ENCODE peak calls at places on chromosome 17, in nine cellular contexts. Y, S, O, A, D, P, H, X and R are unnamed samples. For H3K4me1, the result is how much of the 10 kb centered on the place peaks cover.

GRCh38 chr17:19384723-19385391 is 2.1 kb downstream of the MFAP4 start:
- DNase-seq in Y (peak), S (peak), O (peak), A (no peak), D (no peak), P (peak), H (no peak), X (peak), R (peak)

GRCh38 chr17:37399404-37399803 is 7.2 kb downstream of the ACACA start:
- DNase-seq in Y (no peak), S (no peak), O (no peak), A (no peak), D (no peak), P (no peak), H (no peak), X (no peak), R (no peak)

GRCh38 chr17:12256380-12256995 is 235.8 kb downstream of the MAP2K4 start:
- DNase-seq in Y (peak), S (no peak), O (peak), A (no peak), D (peak), P (peak), H (peak), X (no peak), R (peak)

GRCh38 chr17:78361227-78361683 is 1.4 kb upstream of the SOCS3 start:
- DNase-seq in Y (no peak), S (no peak), O (no peak), A (no peak), D (no peak), P (no peak), H (no peak), X (no peak), R (peak)

GRCh38 chr17:34542700-34543336 is 36.6 kb upstream of the TMEM132E start:
- DNase-seq in Y (peak), S (no peak), O (peak), A (peak), D (no peak), P (peak), H (peak), X (no peak), R (no peak)

GRCh38 chr17:68777243-68777855 is 176.2 kb upstream of the FAM20A start:
- DNase-seq in Y (peak), S (peak), O (peak), A (no peak), D (peak), P (peak), H (peak), X (peak), R (peak)

GRCh38 chr17:57436565-57436964 is 180.2 kb downstream of the MSI2 start:
- DNase-seq in Y (no peak), S (no peak), O (no peak), A (no peak), D (no peak), P (no peak), H (no peak), X (no peak), R (no peak)

GRCh38 chr17:73313526-73314127 is 1.8 kb upstream of the CDC42EP4 start:
- DNase-seq in Y (no peak), S (no peak), O (peak), A (no peak), D (peak), P (no peak), H (no peak), X (no peak), R (no peak)

GRCh38 chr17:45906237-45906636 is 11.9 kb downstream of the MAPT start:
- DNase-seq in Y (no peak), S (no peak), O (no peak), A (no peak), D (no peak), P (no peak), H (no peak), X (no peak), R (no peak)

GRCh38 chr17:20267459-20267842 is 199.9 kb downstream of the LGALS9B start:
- DNase-seq in Y (no peak), S (no peak), O (peak), A (peak), D (no peak), P (no peak), H (no peak), X (no peak), R (no peak)

GRCh38 chr17:62724398-62725146 is 83.5 kb downstream of the MARCHF10 start:
- DNase-seq in Y (peak), S (no peak), O (no peak), A (peak), D (no peak), P (no peak), H (no peak), X (no peak), R (no peak)

GRCh38 chr17:74212262-74212912 is 984 bp upstream of the TTYH2 start:
- DNase-seq in Y (peak), S (peak), O (no peak), A (peak), D (peak), P (peak), H (no peak), X (no peak), R (peak)

GRCh38 chr17:57408064-57408811 is 151.9 kb downstream of the MSI2 start:
- DNase-seq in Y (no peak), S (no peak), O (no peak), A (no peak), D (peak), P (no peak), H (no peak), X (no peak), R (no peak)

GRCh38 chr17:50205931-50206505 is 4.6 kb upstream of the COL1A1 start:
- DNase-seq in Y (peak), S (no peak), O (no peak), A (no peak), D (no peak), P (no peak), H (no peak), X (peak), R (peak)

GRCh38 chr17:19248149-19248922 is 11.2 kb downstream of the EPN2 start:
- DNase-seq in Y (no peak), S (no peak), O (no peak), A (no peak), D (no peak), P (no peak), H (no peak), X (no peak), R (peak)

GRCh38 chr17:42494673-42495072 is 36.0 kb downstream of the ATP6V0A1 start:
- DNase-seq in Y (peak), S (no peak), O (no peak), A (no peak), D (no peak), P (no peak), H (no peak), X (no peak), R (no peak)

GRCh38 chr17:71632328-71632727 is 488.5 kb upstream of the SOX9 start:
- DNase-seq in Y (peak), S (no peak), O (no peak), A (no peak), D (no peak), P (no peak), H (no peak), X (no peak), R (peak)

GRCh38 chr17:3802461-3803307 is 1.7 kb upstream of the ITGAE start:
- DNase-seq in Y (peak), S (no peak), O (peak), A (no peak), D (no peak), P (peak), H (no peak), X (no peak), R (peak)

GRCh38 chr17:76414334-76415295 is 30.2 kb downstream of the SPHK1 start:
- DNase-seq in Y (peak), S (peak), O (peak), A (no peak), D (no peak), P (peak), H (no peak), X (peak), R (peak)

GRCh38 chr17:66347661-66348604 is 45.5 kb downstream of the PRKCA start:
- DNase-seq in Y (peak), S (no peak), O (peak), A (no peak), D (no peak), P (no peak), H (no peak), X (no peak), R (no peak)

GRCh38 chr17:29246638-29247037 is at the start of gene CRYBA1:
- DNase-seq in Y (no peak), S (no peak), O (no peak), A (no peak), D (no peak), P (no peak), H (no peak), X (no peak), R (peak)

GRCh38 chr17:20154601-20155000 is 145.4 kb downstream of the SPECC1 start:
- DNase-seq in Y (no peak), S (no peak), O (no peak), A (no peak), D (no peak), P (no peak), H (no peak), X (no peak), R (no peak)

GRCh38 chr17:78722101-78722761 is 59.8 kb downstream of the CYTH1 start:
- DNase-seq in Y (no peak), S (peak), O (no peak), A (no peak), D (no peak), P (no peak), H (no peak), X (no peak), R (no peak)

GRCh38 chr17:45136846-45137560 is 1.5 kb downstream of the ACBD4 start:
- DNase-seq in Y (no peak), S (peak), O (no peak), A (no peak), D (no peak), P (no peak), H (no peak), X (no peak), R (peak)

GRCh38 chr17:73641779-73642580 is 2.3 kb downstream of the SDK2 start:
- DNase-seq in Y (no peak), S (no peak), O (no peak), A (no peak), D (no peak), P (no peak), H (no peak), X (no peak), R (no peak)

GRCh38 chr17:7550359-7550758 is 1.5 kb downstream of the TNFSF12 start:
- DNase-seq in Y (no peak), S (no peak), O (no peak), A (no peak), D (no peak), P (no peak), H (no peak), X (no peak), R (no peak)

GRCh38 chr17:35790826-35791225 is 4.6 kb downstream of the MMP28 start:
- DNase-seq in Y (no peak), S (no peak), O (no peak), A (no peak), D (no peak), P (no peak), H (no peak), X (no peak), R (no peak)

GRCh38 chr17:68377771-68378201 is 79.5 kb downstream of the WIPI1 start:
- DNase-seq in Y (no peak), S (no peak), O (no peak), A (no peak), D (no peak), P (no peak), H (no peak), X (no peak), R (no peak)

GRCh38 chr17:49746791-49747490 is 17.0 kb downstream of the FAM117A start:
- DNase-seq in Y (no peak), S (no peak), O (no peak), A (no peak), D (no peak), P (no peak), H (no peak), X (no peak), R (no peak)

GRCh38 chr17:50840311-50840851 is 5.0 kb downstream of the WFIKKN2 start:
- DNase-seq in Y (no peak), S (no peak), O (no peak), A (no peak), D (no peak), P (no peak), H (no peak), X (peak), R (peak)

GRCh38 chr17:63124958-63125357 is 158.9 kb downstream of the TANC2 start:
- DNase-seq in Y (no peak), S (no peak), O (no peak), A (no peak), D (no peak), P (no peak), H (no peak), X (no peak), R (no peak)

GRCh38 chr17:20852541-20853370 is 190.1 kb downstream of the USP22 start:
- DNase-seq in Y (peak), S (peak), O (peak), A (no peak), D (peak), P (no peak), H (no peak), X (peak), R (no peak)

GRCh38 chr17:63927464-63928171 is 4.5 kb downstream of the CD79B start:
- DNase-seq in Y (no peak), S (no peak), O (no peak), A (no peak), D (no peak), P (no peak), H (no peak), X (no peak), R (peak)

GRCh38 chr17:82332669-82333278 is 792 bp downstream of the SECTM1 start:
- DNase-seq in Y (peak), S (peak), O (peak), A (no peak), D (no peak), P (peak), H (peak), X (no peak), R (peak)

GRCh38 chr17:29091591-29092291 is 48.8 kb downstream of the PIPOX start:
- DNase-seq in Y (no peak), S (no peak), O (no peak), A (no peak), D (no peak), P (no peak), H (no peak), X (no peak), R (no peak)

GRCh38 chr17:55157165-55157564 is 107.6 kb upstream of the HLF start:
- DNase-seq in Y (peak), S (no peak), O (peak), A (no peak), D (peak), P (peak), H (no peak), X (no peak), R (no peak)

DNA sequence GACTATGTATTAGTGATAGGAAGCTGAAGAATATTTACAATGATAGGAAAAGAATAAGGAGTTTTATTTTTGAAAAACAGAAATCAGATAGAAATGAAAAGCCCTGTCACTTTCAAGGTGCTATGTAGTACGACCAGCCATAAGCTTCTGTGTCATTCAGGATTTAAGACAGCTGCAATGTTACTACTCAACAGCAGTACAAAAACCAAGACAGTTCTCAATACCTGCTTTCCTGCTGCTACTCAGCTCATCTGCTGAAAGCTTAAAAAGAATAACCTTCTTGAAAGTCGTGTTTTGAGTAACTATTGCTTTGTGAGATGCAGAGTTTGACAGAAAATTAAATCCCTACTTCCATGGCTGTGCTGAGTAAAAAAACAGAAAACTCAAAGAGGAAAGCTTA is 8.7 kb downstream of the GRB2 start:
- DNase-seq in Y (no peak), S (no peak), O (no peak), A (no peak), D (no peak), P (no peak), H (no peak), X (no peak), R (no peak)
- H3K4me3 ChIP-seq in Y (no peak), S (no peak), O (no peak), A (no peak), D (no peak), P (no peak), H (no peak), X (no peak), R (no peak)

DNA sequence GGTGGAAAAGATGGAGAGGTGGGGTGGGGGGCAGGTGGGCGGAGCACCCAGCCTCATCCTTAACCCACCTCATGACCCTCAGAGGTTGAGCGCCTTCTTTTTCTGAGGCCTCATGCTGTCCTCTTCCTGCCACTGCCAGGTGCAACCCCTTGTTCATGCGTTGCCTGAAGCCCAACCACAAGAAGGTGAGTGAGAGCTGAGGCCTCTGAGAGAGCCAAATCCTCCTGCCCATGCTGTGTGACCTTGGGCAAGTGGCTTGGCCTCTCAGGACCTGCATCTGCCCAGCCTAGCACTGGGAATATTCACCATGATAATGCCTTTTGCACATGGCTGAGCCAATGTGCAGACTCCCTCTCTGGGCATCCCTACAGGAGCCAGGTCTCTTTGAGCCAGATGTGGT is 32.1 kb downstream of the MYO15A start:
- DNase-seq in Y (no peak), S (no peak), O (no peak), A (no peak), D (no peak), P (no peak), H (no peak), X (no peak), R (no peak)
- H3K4me1 ChIP-seq in Y (under half), S (under half), O (under half), A (under half), D (under half), P (under half), H (under half), X (under half), R (under half)

GRCh38 chr17:869567-870530 is 87.7 kb downstream of the MRM3 start:
- DNase-seq in Y (peak), S (peak), O (peak), A (no peak), D (no peak), P (no peak), H (peak), X (peak), R (peak)
- H3K4me3 ChIP-seq in Y (peak), S (peak), O (no peak), A (no peak), D (no peak), P (no peak), H (no peak), X (peak), R (peak)

DNA sequence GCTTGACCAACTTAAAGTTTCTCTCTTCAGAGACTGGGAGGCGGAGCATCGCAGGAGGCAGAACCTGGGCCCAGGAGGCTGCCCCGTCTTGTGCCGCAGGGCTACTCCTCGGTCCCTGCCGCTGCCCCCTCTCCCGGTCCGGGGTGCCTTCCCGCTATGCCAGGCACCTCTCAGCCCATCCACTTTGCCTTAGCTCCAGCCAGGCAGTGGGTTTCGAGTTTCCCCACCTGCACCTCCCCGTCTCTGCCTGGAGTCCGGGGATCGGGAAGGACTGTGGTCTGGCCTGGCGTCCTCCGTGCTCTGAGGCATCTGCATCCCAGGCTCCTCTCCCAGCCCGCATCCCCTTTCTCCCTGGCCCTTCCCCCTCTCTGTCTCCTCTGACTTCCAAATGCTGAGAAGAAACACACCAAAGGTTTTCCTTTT is 26.7 kb upstream of the PIK3R6 start:
- DNase-seq in Y (no peak), S (no peak), O (peak), A (no peak), D (no peak), P (no peak), H (no peak), X (peak), R (peak)
- H3K4me1 ChIP-seq in Y (under half), S (under half), O (under half), A (under half), D (under half), P (under half), H (under half), X (under half), R (under half)

GRCh38 chr17:59001158-59001814 is 105.4 kb downstream of the TRIM37 start:
- DNase-seq in Y (peak), S (no peak), O (peak), A (peak), D (peak), P (peak), H (no peak), X (no peak), R (no peak)
- H3K4me3 ChIP-seq in Y (no peak), S (peak), O (no peak), A (peak), D (no peak), P (no peak), H (no peak), X (peak), R (peak)

DNA sequence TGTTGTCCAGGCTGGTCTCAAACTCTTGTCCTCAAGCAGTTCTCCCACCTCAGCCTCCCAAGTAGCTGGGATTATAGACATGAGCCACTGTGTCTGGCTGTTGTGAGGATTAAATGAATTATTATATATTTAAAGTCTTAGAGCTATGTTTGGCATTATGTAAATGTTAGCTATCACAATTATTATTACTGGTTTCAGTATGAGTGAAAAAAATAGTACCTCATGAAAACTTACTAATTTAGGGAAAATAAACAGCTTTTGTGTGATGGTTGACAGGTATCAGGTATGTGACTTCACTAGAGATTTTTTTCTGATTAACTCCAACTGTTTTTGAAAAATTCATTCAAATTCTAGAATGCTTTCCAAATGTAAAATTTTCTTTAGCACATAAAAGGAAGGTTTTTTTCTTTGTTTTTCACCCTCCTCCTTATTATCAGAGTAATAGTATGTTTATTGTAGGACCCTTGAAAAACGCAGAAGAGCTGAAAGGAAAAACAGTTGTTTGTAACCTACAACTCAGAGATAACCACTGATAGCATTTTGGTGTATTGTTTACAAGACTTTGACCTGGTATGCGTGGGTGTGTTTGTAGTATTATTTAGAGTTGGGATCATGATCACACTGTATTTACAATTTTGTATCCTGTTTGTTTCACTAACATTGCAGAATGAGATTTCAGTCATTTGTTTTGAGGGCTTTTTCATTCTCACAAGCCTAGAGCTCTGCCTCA is 13.2 kb downstream of the NLK start:
- DNase-seq in Y (no peak), S (no peak), O (no peak), A (no peak), D (no peak), P (no peak), H (no peak), X (no peak), R (no peak)
- H3K4me1 ChIP-seq in Y (under half), S (half or more), O (under half), A (under half), D (under half), P (half or more), H (under half), X (under half), R (under half)

GRCh38 chr17:30922235-30922993 is 669 bp downstream of the ADAP2 start:
- DNase-seq in Y (peak), S (peak), O (no peak), A (no peak), D (no peak), P (peak), H (no peak), X (peak), R (peak)
- H3K4me3 ChIP-seq in Y (peak), S (peak), O (peak), A (peak), D (peak), P (no peak), H (peak), X (peak), R (peak)